ENCODE peak calls at places on chromosome 14, in five cellular contexts. E is PC-9, X is Calu3, P is mammary epithelial cell, V is cardiac muscle cell. B is an unnamed sample.

GRCh38 chr14:75479770-75480600 is 42.3 kb upstream of the BATF start:
- DNase-seq in E (no peak), X (no peak), P (no peak), V (no peak), B (no peak)

GRCh38 chr14:23623962-23624361 is 12.2 kb upstream of the DHRS2 start:
- DNase-seq in E (no peak), X (no peak), P (no peak), V (no peak), B (no peak)

GRCh38 chr14:49052516-49052915 is 533.7 kb downstream of the RPS29 start:
- DNase-seq in E (no peak), X (no peak), P (no peak), V (no peak), B (no peak)

GRCh38 chr14:39430762-39431415 is 1.3 kb downstream of the FBXO33 start:
- DNase-seq in E (no peak), X (no peak), P (peak; percentile 6), V (no peak), B (no peak)

GRCh38 chr14:20671597-20672283 is 12.6 kb upstream of the RNASE4 start:
- DNase-seq in E (no peak), X (no peak), P (no peak), V (no peak), B (no peak)

GRCh38 chr14:58191763-58192596 is 8.0 kb upstream of the ACTR10 start:
- DNase-seq in E (no peak), X (no peak), P (no peak), V (no peak), B (no peak)

GRCh38 chr14:81390706-81391105 is 9.4 kb downstream of the STON2 start:
- DNase-seq in E (no peak), X (no peak), P (no peak), V (peak; percentile 6), B (no peak)

GRCh38 chr14:97777622-97778021 is 980.4 kb downstream of the VRK1 start:
- DNase-seq in E (no peak), X (no peak), P (no peak), V (no peak), B (no peak)

GRCh38 chr14:102046337-102047278 is 40.2 kb downstream of the HSP90AA1 start:
- DNase-seq in E (peak; percentile 100), X (peak; percentile 88), P (peak; percentile 39), V (peak; percentile 66), B (peak; percentile 44)

GRCh38 chr14:103832046-103832445 is 15.3 kb downstream of the PPP1R13B start:
- DNase-seq in E (no peak), X (no peak), P (no peak), V (no peak), B (no peak)

GRCh38 chr14:99605299-99605961 is 1.4 kb upstream of the CCDC85C start:
- DNase-seq in E (no peak), X (peak; percentile 39), P (peak; percentile 66), V (peak; percentile 62), B (peak; percentile 41)

GRCh38 chr14:80390911-80391310 is 179.6 kb upstream of the DIO2 start:
- DNase-seq in E (peak; percentile 59), X (peak; percentile 35), P (peak; percentile 80), V (peak; percentile 53), B (no peak)

GRCh38 chr14:65239143-65239672 is 136.9 kb upstream of the MAX start:
- DNase-seq in E (peak; percentile 68), X (no peak), P (no peak), V (peak; percentile 97), B (no peak)

GRCh38 chr14:104114421-104115130 is 23.8 kb upstream of the KIF26A start:
- DNase-seq in E (no peak), X (peak; percentile 0), P (no peak), V (no peak), B (no peak)

GRCh38 chr14:75147423-75148071 is 20.7 kb upstream of the NEK9 start:
- DNase-seq in E (no peak), X (peak; percentile 73), P (peak; percentile 95), V (peak; percentile 99), B (peak; percentile 58)

GRCh38 chr14:100384277-100384676 is 61.1 kb downstream of the SLC25A47 start:
- DNase-seq in E (no peak), X (no peak), P (no peak), V (no peak), B (no peak)

GRCh38 chr14:67964391-67964812 is 144.8 kb downstream of the RAD51B start:
- DNase-seq in E (peak; percentile 44), X (peak; percentile 39), P (peak; percentile 82), V (peak; percentile 81), B (no peak)

GRCh38 chr14:44657688-44658388 is 150.8 kb upstream of the FSCB start:
- DNase-seq in E (peak; percentile 2), X (no peak), P (peak; percentile 1), V (peak; percentile 72), B (peak; percentile 12)

GRCh38 chr14:103118663-103119404 is 4.4 kb upstream of the TNFAIP2 start:
- DNase-seq in E (no peak), X (no peak), P (no peak), V (no peak), B (no peak)

GRCh38 chr14:74985028-74985310 is 17.8 kb upstream of the EIF2B2 start:
- DNase-seq in E (no peak), X (no peak), P (no peak), V (no peak), B (no peak)

GRCh38 chr14:81679226-81679625 is 145.6 kb upstream of the SEL1L start:
- DNase-seq in E (no peak), X (no peak), P (no peak), V (no peak), B (no peak)

GRCh38 chr14:69043598-69044267 is 64.6 kb upstream of the ACTN1 start:
- DNase-seq in E (peak; percentile 26), X (no peak), P (no peak), V (peak; percentile 78), B (no peak)

GRCh38 chr14:55332654-55333570 is 61.7 kb downstream of the FBXO34 start:
- DNase-seq in E (no peak), X (no peak), P (no peak), V (no peak), B (no peak)

GRCh38 chr14:92704036-92704804 is 44.2 kb downstream of the LGMN start:
- DNase-seq in E (no peak), X (no peak), P (no peak), V (no peak), B (no peak)

GRCh38 chr14:46250113-46250703 is 401.4 kb downstream of the RPL10L start:
- DNase-seq in E (no peak), X (peak; percentile 3), P (peak; percentile 2), V (peak; percentile 24), B (peak; percentile 8)

GRCh38 chr14:65637780-65638179 is 225.2 kb downstream of the FUT8 start:
- DNase-seq in E (no peak), X (peak; percentile 1), P (peak; percentile 84), V (peak; percentile 5), B (no peak)

GRCh38 chr14:75280831-75281690 is 2.4 kb downstream of the FOS start:
- DNase-seq in E (no peak), X (peak; percentile 41), P (peak; percentile 14), V (peak; percentile 70), B (no peak)

GRCh38 chr14:103846008-103846568 is 1.3 kb downstream of the PPP1R13B start:
- DNase-seq in E (no peak), X (no peak), P (no peak), V (no peak), B (no peak)

GRCh38 chr14:106776395-106776983 is 1250.1 kb downstream of the TMEM121 start:
- DNase-seq in E (no peak), X (no peak), P (no peak), V (no peak), B (no peak)

GRCh38 chr14:20190596-20190995 is at the start of gene OR11G2:
- DNase-seq in E (no peak), X (no peak), P (no peak), V (no peak), B (no peak)

GRCh38 chr14:92846162-92846897 is 52.2 kb downstream of the GOLGA5 start:
- DNase-seq in E (no peak), X (no peak), P (peak; percentile 84), V (peak; percentile 86), B (no peak)

GRCh38 chr14:39015360-39015961 is 87.6 kb downstream of the SEC23A start:
- DNase-seq in E (no peak), X (peak; percentile 24), P (peak; percentile 11), V (peak; percentile 74), B (peak; percentile 22)

GRCh38 chr14:94027566-94028449 is 1.7 kb downstream of the OTUB2 start:
- DNase-seq in E (peak; percentile 52), X (peak; percentile 80), P (peak; percentile 52), V (no peak), B (no peak)

GRCh38 chr14:61520546-61520945 is 174.8 kb upstream of the HIF1A start:
- DNase-seq in E (no peak), X (no peak), P (peak; percentile 48), V (peak; percentile 63), B (no peak)

GRCh38 chr14:50954811-50955372 is 10.6 kb upstream of the PYGL start:
- DNase-seq in E (peak; percentile 12), X (no peak), P (peak; percentile 66), V (peak; percentile 79), B (no peak)

GRCh38 chr14:36647827-36648753 is 13.6 kb upstream of the PAX9 start:
- DNase-seq in E (peak; percentile 55), X (peak; percentile 63), P (peak; percentile 58), V (peak; percentile 23), B (peak; percentile 56)
- TF ChIP-seq CTCF in E (peak; percentile 51), X (peak; percentile 55), P (peak; percentile 78), V (peak; percentile 31), B (no peak)

GRCh38 chr14:73759714-73760597 is 45.8 kb upstream of the PNMA1 start:
- DNase-seq in E (peak; percentile 96), X (peak; percentile 97), P (peak; percentile 100), V (peak; percentile 99), B (peak; percentile 90)
- TF ChIP-seq CTCF in E (no peak), X (no peak), P (no peak), V (no peak), B (peak; percentile 32)

GRCh38 chr14:53531151-53531550 is 378.0 kb upstream of the DDHD1 start:
- DNase-seq in E (no peak), X (no peak), P (no peak), V (no peak), B (no peak)

GRCh38 chr14:53532871-53533270 is 379.7 kb upstream of the DDHD1 start:
- DNase-seq in E (no peak), X (no peak), P (no peak), V (no peak), B (no peak)

GRCh38 chr14:53534841-53535240 is 381.7 kb upstream of the DDHD1 start:
- DNase-seq in E (no peak), X (no peak), P (peak; percentile 33), V (no peak), B (no peak)

GRCh38 chr14:53531730-53532129 is 378.6 kb upstream of the DDHD1 start:
- DNase-seq in E (no peak), X (no peak), P (no peak), V (no peak), B (no peak)

GRCh38 chr14:53533384-53533975 is 380.4 kb upstream of the DDHD1 start:
- DNase-seq in E (no peak), X (no peak), P (no peak), V (peak; percentile 57), B (no peak)
- TF ChIP-seq CTCF in E (no peak), X (no peak), P (no peak), V (no peak), B (no peak)

GRCh38 chr14:76644875-76645518 is 116.3 kb upstream of the VASH1 start:
- DNase-seq in E (peak; percentile 52), X (peak; percentile 59), P (peak; percentile 17), V (peak; percentile 47), B (peak; percentile 70)
- TF ChIP-seq CTCF in E (peak; percentile 79), X (peak; percentile 63), P (peak; percentile 79), V (peak; percentile 66), B (peak; percentile 50)